ENCODE peak calls at places on chromosomes 11 and 22, in five cellular contexts. C is effector memory CD8-positive, alpha-beta T cell; G is endothelial cell; V is thoracic aorta; F is stimulated activated CD8-positive, alpha-beta memory T cell treated with anti-CD3 and anti-CD28 coated beads, Interleukin-15, amount 100 ng/mL, for 4 hours. A is an unnamed sample.

GRCh38 chr11:120108154-120108784 is 29.6 kb downstream of the TRIM29 start:
- DNase-seq in V (no peak), G (peak), F (peak), C (peak), A (no peak)

GRCh38 chr11:134571301-134571700 is 159.3 kb upstream of the B3GAT1 start:
- DNase-seq in V (no peak), F (no peak), G (no peak), C (no peak), A (no peak)

GRCh38 chr11:92050305-92050704 is 174.3 kb upstream of the FAT3 start:
- DNase-seq in G (no peak), V (no peak), F (no peak), C (no peak), A (no peak)

GRCh38 chr11:66720223-66720898 is 8.7 kb downstream of the SPTBN2 start:
- DNase-seq in C (no peak), G (peak), V (no peak), F (no peak), A (no peak)

GRCh38 chr11:73308963-73309960 is 1.2 kb downstream of the ARHGEF17 start:
- DNase-seq in G (peak), C (no peak), F (no peak), V (peak), A (peak)

GRCh38 chr11:76329983-76330382 is 50.9 kb downstream of the THAP12 start:
- DNase-seq in V (no peak), F (no peak), C (no peak), G (no peak), A (no peak)

GRCh38 chr11:122405788-122406341 is 249.7 kb upstream of the UBASH3B start:
- DNase-seq in C (no peak), F (no peak), G (no peak), V (no peak), A (no peak)

GRCh38 chr22:41929158-41929896 is 2.7 kb upstream of the TNFRSF13C start:
- DNase-seq in F (no peak), G (no peak), V (no peak), C (no peak), A (no peak)

GRCh38 chr11:85464283-85464682 is 162.9 kb downstream of the DLG2 start:
- DNase-seq in G (no peak), V (no peak), C (no peak), F (no peak), A (no peak)

GRCh38 chr11:2173761-2174160 is 2.1 kb upstream of the TH start:
- DNase-seq in G (no peak), C (no peak), V (no peak), F (no peak), A (no peak)